ENCODE peak calls at places on chromosomes 13 and 19, in nine cellular contexts. H is ascending aorta, P is fibroblast of the aortic adventitia, E is kidney epithelial cell, F is fibroblast of mammary gland, T is fibroblast of pulmonary artery, L is coronary artery, U is small intestine, A is spleen. Z is an unnamed sample.
A peak's percentile ranks its signal among the peaks of the same experiment; 100 is the strongest.

GRCh38 chr19:42201489-42202289 is 15.8 kb downstream of the DEDD2 start:
- DNase-seq in H (no peak), P (no peak), E (no peak), F (no peak), T (no peak), L (no peak), U (peak; percentile 39), A (peak; percentile 91), Z (no peak)

GRCh38 chr19:5494780-5495179 is 39.6 kb downstream of the ZNRF4 start:
- DNase-seq in H (no peak), P (no peak), E (no peak), F (no peak), T (no peak), L (no peak), U (no peak), A (no peak), Z (no peak)

GRCh38 chr13:24092108-24092507 is 68.4 kb upstream of the SPATA13 start:
- DNase-seq in H (no peak), P (peak; percentile 16), E (no peak), F (no peak), T (no peak), L (no peak), U (no peak), A (no peak), Z (no peak)

GRCh38 chr13:73224708-73225107 is 165.9 kb downstream of the KLF5 start:
- DNase-seq in H (no peak), P (peak; percentile 8), E (no peak), F (peak; percentile 63), T (peak; percentile 39), L (no peak), U (no peak), A (no peak), Z (no peak)

GRCh38 chr19:33032218-33032781 is 32.4 kb downstream of the RHPN2 start:
- DNase-seq in H (no peak), P (no peak), E (no peak), F (no peak), T (no peak), L (no peak), U (peak; percentile 90), A (no peak), Z (no peak)

GRCh38 chr13:66210677-66211076 is 1019.5 kb downstream of the PCDH9 start:
- DNase-seq in H (no peak), P (peak; percentile 92), E (peak; percentile 55), F (peak; percentile 85), T (peak; percentile 91), L (no peak), U (no peak), A (no peak), Z (no peak)

GRCh38 chr13:111472559-111473460 is 152.4 kb downstream of the TEX29 start:
- DNase-seq in H (no peak), P (no peak), E (no peak), F (no peak), T (no peak), L (peak; percentile 45), U (no peak), A (no peak), Z (no peak)

GRCh38 chr13:102402292-102402691 is 444 bp upstream of the FGF14 start:
- DNase-seq in H (peak; percentile 65), P (peak; percentile 5), E (peak; percentile 14), F (peak; percentile 79), T (peak; percentile 10), L (no peak), U (no peak), A (no peak), Z (no peak)

GRCh38 chr13:49560270-49561063 is 24.9 kb downstream of the RCBTB1 start:
- DNase-seq in H (no peak), P (peak; percentile 26), E (peak; percentile 28), F (no peak), T (peak; percentile 31), L (no peak), U (peak; percentile 12), A (no peak), Z (no peak)

GRCh38 chr13:32385369-32385768 is 42.6 kb downstream of the N4BP2L1 start:
- DNase-seq in H (no peak), P (no peak), E (no peak), F (no peak), T (no peak), L (no peak), U (no peak), A (no peak), Z (no peak)

GRCh38 chr19:4811328-4812131 is 20.0 kb downstream of the TICAM1 start:
- DNase-seq in H (peak; percentile 90), P (peak; percentile 59), E (no peak), F (peak; percentile 66), T (peak; percentile 72), L (peak; percentile 88), U (peak; percentile 74), A (peak; percentile 96), Z (peak; percentile 84)

GRCh38 chr13:91286317-91286716 is 61.2 kb upstream of the MIR17HG start:
- DNase-seq in H (no peak), P (no peak), E (no peak), F (no peak), T (no peak), L (no peak), U (peak; percentile 14), A (no peak), Z (no peak)

GRCh38 chr13:48448963-48449614 is 36.2 kb upstream of the LPAR6 start:
- DNase-seq in H (no peak), P (peak; percentile 87), E (no peak), F (peak; percentile 81), T (peak; percentile 89), L (no peak), U (no peak), A (no peak), Z (no peak)

GRCh38 chr13:45833663-45834062 is 17.9 kb downstream of the SIAH3 start:
- DNase-seq in H (peak; percentile 61), P (peak; percentile 66), E (peak; percentile 63), F (peak; percentile 40), T (peak; percentile 36), L (peak; percentile 28), U (no peak), A (no peak), Z (peak; percentile 15)

GRCh38 chr19:12782424-12783225 is 7.3 kb upstream of the HOOK2 start:
- DNase-seq in H (peak; percentile 93), P (peak; percentile 91), E (no peak), F (peak; percentile 82), T (peak; percentile 92), L (peak; percentile 94), U (peak; percentile 74), A (peak; percentile 98), Z (peak; percentile 91)

GRCh38 chr13:114339779-114340534 is 25.7 kb downstream of the CHAMP1 start:
- DNase-seq in H (no peak), P (peak; percentile 53), E (no peak), F (peak; percentile 56), T (peak; percentile 54), L (no peak), U (peak; percentile 79), A (no peak), Z (peak; percentile 25)

GRCh38 chr19:47723573-47723923 is 10.3 kb downstream of the EHD2 start:
- DNase-seq in H (peak; percentile 88), P (peak; percentile 92), E (peak; percentile 63), F (peak; percentile 94), T (peak; percentile 91), L (peak; percentile 82), U (peak; percentile 40), A (no peak), Z (peak; percentile 66)

GRCh38 chr13:106473174-106473573 is 62.3 kb downstream of the EFNB2 start:
- DNase-seq in H (no peak), P (no peak), E (no peak), F (no peak), T (no peak), L (no peak), U (peak; percentile 57), A (no peak), Z (no peak)

GRCh38 chr13:36904219-36904618 is 15.8 kb downstream of the SMAD9 start:
- DNase-seq in H (no peak), P (no peak), E (no peak), F (no peak), T (no peak), L (no peak), U (no peak), A (no peak), Z (peak; percentile 43)

GRCh38 chr13:110680852-110681251 is 25.1 kb downstream of the CARS2 start:
- DNase-seq in H (peak; percentile 57), P (no peak), E (no peak), F (peak; percentile 29), T (peak; percentile 28), L (no peak), U (peak; percentile 20), A (peak; percentile 72), Z (peak; percentile 29)

GRCh38 chr13:43284162-43284561 is 260.8 kb downstream of the DNAJC15 start:
- DNase-seq in H (no peak), P (peak; percentile 66), E (no peak), F (peak; percentile 75), T (peak; percentile 58), L (no peak), U (no peak), A (no peak), Z (no peak)

GRCh38 chr13:53143757-53144320 is 115.2 kb downstream of the OLFM4 start:
- DNase-seq in H (no peak), P (no peak), E (no peak), F (no peak), T (no peak), L (no peak), U (no peak), A (no peak), Z (no peak)

GRCh38 chr13:113210834-113211233 is 1.4 kb downstream of the CUL4A start:
- DNase-seq in H (peak; percentile 15), P (no peak), E (no peak), F (no peak), T (no peak), L (no peak), U (no peak), A (no peak), Z (no peak)
- H3K4me3 ChIP-seq in H (peak overlapping the region; percentile 98), P (peak overlapping the region; percentile 38), E (no peak overlapping the region), F (peak overlapping the region; percentile 60), T (peak overlapping the region; percentile 73), L (no peak overlapping the region), U (no peak overlapping the region), A (no peak overlapping the region), Z (peak overlapping the region; percentile 91)

GRCh38 chr19:40608957-40609356 is 7.8 kb downstream of the LTBP4 start:
- DNase-seq in H (no peak), P (no peak), E (no peak), F (no peak), T (no peak), L (no peak), U (no peak), A (no peak), Z (no peak)
- H3K4me3 ChIP-seq in H (no peak overlapping the region), P (no peak overlapping the region), E (no peak overlapping the region), F (no peak overlapping the region), T (no peak overlapping the region), L (peak overlapping the region; percentile 77), U (no peak overlapping the region), A (peak overlapping the region; percentile 49), Z (no peak overlapping the region)

DNA sequence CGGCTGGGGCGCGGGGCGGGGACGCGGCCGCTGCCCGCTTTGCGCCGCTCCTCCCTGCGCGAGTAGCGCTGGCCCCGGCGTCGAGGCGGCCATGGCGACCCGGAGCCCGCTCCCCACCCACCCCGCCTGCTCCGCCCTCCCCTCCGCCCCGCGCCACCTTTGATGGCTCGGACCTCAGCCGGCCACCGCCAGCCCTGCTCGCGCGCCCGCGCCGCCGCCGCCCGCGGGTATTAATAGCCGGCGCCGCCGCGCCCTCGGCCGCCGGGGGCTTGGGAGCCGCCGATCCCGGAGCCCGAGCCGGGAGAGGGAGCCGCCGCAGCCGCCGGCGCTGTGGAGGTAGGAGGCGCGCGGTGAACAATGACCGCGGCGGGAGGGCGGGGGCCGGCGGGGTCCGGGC is 261 bp downstream of the FARP1 start:
- DNase-seq in H (no peak), P (no peak), E (no peak), F (no peak), T (no peak), L (no peak), U (no peak), A (peak; percentile 79), Z (peak; percentile 49)
- H3K4me3 ChIP-seq in H (peak overlapping the region; percentile 73), P (peak overlapping the region; percentile 65), E (peak overlapping the region; percentile 56), F (peak overlapping the region; percentile 69), T (peak overlapping the region; percentile 68), L (peak overlapping the region; percentile 96), U (peak overlapping the region; percentile 68), A (peak overlapping the region; percentile 54), Z (peak overlapping the region; percentile 93)

GRCh38 chr13:30360586-30360985 is 53.2 kb upstream of the KATNAL1 start:
- DNase-seq in H (no peak), P (no peak), E (no peak), F (no peak), T (no peak), L (no peak), U (no peak), A (no peak), Z (no peak)
- H3K4me3 ChIP-seq in H (no peak overlapping the region), P (no peak overlapping the region), E (no peak overlapping the region), F (no peak overlapping the region), T (no peak overlapping the region), L (no peak overlapping the region), U (no peak overlapping the region), A (no peak overlapping the region), Z (no peak overlapping the region)

Z was measured in SJCRH30.